ENCODE peak calls at places on chromosomes 4 and X, in nine cellular contexts. One of them, this sample, is unnamed.

GRCh38 chr4:32207456-32207855 is 1487.3 kb downstream of the PCDH7 start:
- DNase-seq in AG10803: no peak
- DNase-seq in NCI-H1105: no peak
- DNase-seq in astrocyte: no peak
- DNase-seq in kidney epithelial cell: no peak
- DNase-seq in osteocyte: no peak
- DNase-seq in stimulated activated CD8-positive, alpha-beta memory T cell treated with anti-CD3 and anti-CD28 coated beads, Interleukin-4, amount 100 ng/mL, for 48 hours: no peak
- DNase-seq in Panc1: no peak
- DNase-seq in IMR-90: no peak
- DNase-seq in this sample: no peak

GRCh38 chr4:84814100-84814750 is 152.3 kb downstream of the WDFY3 start:
- DNase-seq in stimulated activated CD8-positive, alpha-beta memory T cell treated with anti-CD3 and anti-CD28 coated beads, Interleukin-4, amount 100 ng/mL, for 48 hours: no peak
- DNase-seq in astrocyte: peak
- DNase-seq in AG10803: peak
- DNase-seq in IMR-90: peak
- DNase-seq in osteocyte: no peak
- DNase-seq in Panc1: peak
- DNase-seq in NCI-H1105: no peak
- DNase-seq in kidney epithelial cell: peak
- DNase-seq in this sample: no peak

GRCh38 chrX:2693123-2693438 is 2.0 kb downstream of the CD99 start:
- DNase-seq in astrocyte: no peak
- DNase-seq in stimulated activated CD8-positive, alpha-beta memory T cell treated with anti-CD3 and anti-CD28 coated beads, Interleukin-4, amount 100 ng/mL, for 48 hours: no peak
- DNase-seq in IMR-90: no peak
- DNase-seq in AG10803: no peak
- DNase-seq in NCI-H1105: no peak
- DNase-seq in Panc1: no peak
- DNase-seq in osteocyte: no peak
- DNase-seq in kidney epithelial cell: no peak
- DNase-seq in this sample: no peak

GRCh38 chr4:10100734-10101216 is 15.8 kb downstream of the WDR1 start:
- DNase-seq in AG10803: no peak
- DNase-seq in IMR-90: no peak
- DNase-seq in NCI-H1105: no peak
- DNase-seq in astrocyte: no peak
- DNase-seq in kidney epithelial cell: no peak
- DNase-seq in stimulated activated CD8-positive, alpha-beta memory T cell treated with anti-CD3 and anti-CD28 coated beads, Interleukin-4, amount 100 ng/mL, for 48 hours: no peak
- DNase-seq in Panc1: no peak
- DNase-seq in osteocyte: no peak
- DNase-seq in this sample: no peak

GRCh38 chrX:22396408-22396807 is 123.7 kb downstream of the CBLL2 start:
- DNase-seq in IMR-90: peak
- DNase-seq in stimulated activated CD8-positive, alpha-beta memory T cell treated with anti-CD3 and anti-CD28 coated beads, Interleukin-4, amount 100 ng/mL, for 48 hours: no peak
- DNase-seq in kidney epithelial cell: no peak
- DNase-seq in astrocyte: peak
- DNase-seq in Panc1: no peak
- DNase-seq in osteocyte: no peak
- DNase-seq in AG10803: no peak
- DNase-seq in NCI-H1105: no peak
- DNase-seq in this sample: no peak

GRCh38 chrX:19350831-19351447 is 7.2 kb downstream of the PDHA1 start:
- DNase-seq in astrocyte: no peak
- DNase-seq in NCI-H1105: no peak
- DNase-seq in osteocyte: no peak
- DNase-seq in kidney epithelial cell: no peak
- DNase-seq in IMR-90: no peak
- DNase-seq in Panc1: no peak
- DNase-seq in stimulated activated CD8-positive, alpha-beta memory T cell treated with anti-CD3 and anti-CD28 coated beads, Interleukin-4, amount 100 ng/mL, for 48 hours: no peak
- DNase-seq in AG10803: no peak
- DNase-seq in this sample: peak

GRCh38 chrX:119757979-119758681 is at the start of gene SOWAHD:
- DNase-seq in stimulated activated CD8-positive, alpha-beta memory T cell treated with anti-CD3 and anti-CD28 coated beads, Interleukin-4, amount 100 ng/mL, for 48 hours: no peak
- DNase-seq in osteocyte: peak
- DNase-seq in Panc1: no peak
- DNase-seq in NCI-H1105: peak
- DNase-seq in AG10803: no peak
- DNase-seq in IMR-90: no peak
- DNase-seq in astrocyte: no peak
- DNase-seq in kidney epithelial cell: no peak
- DNase-seq in this sample: peak

GRCh38 chr4:147994491-147995385 is 262.9 kb downstream of the ARHGAP10 start:
- DNase-seq in stimulated activated CD8-positive, alpha-beta memory T cell treated with anti-CD3 and anti-CD28 coated beads, Interleukin-4, amount 100 ng/mL, for 48 hours: no peak
- DNase-seq in kidney epithelial cell: no peak
- DNase-seq in AG10803: no peak
- DNase-seq in NCI-H1105: no peak
- DNase-seq in osteocyte: no peak
- DNase-seq in astrocyte: no peak
- DNase-seq in IMR-90: peak
- DNase-seq in Panc1: no peak
- DNase-seq in this sample: no peak

GRCh38 chrX:49059209-49060191 is 701 bp downstream of the CCDC120 start:
- DNase-seq in stimulated activated CD8-positive, alpha-beta memory T cell treated with anti-CD3 and anti-CD28 coated beads, Interleukin-4, amount 100 ng/mL, for 48 hours: no peak
- DNase-seq in AG10803: no peak
- DNase-seq in kidney epithelial cell: no peak
- DNase-seq in NCI-H1105: no peak
- DNase-seq in osteocyte: no peak
- DNase-seq in IMR-90: no peak
- DNase-seq in astrocyte: no peak
- DNase-seq in Panc1: no peak
- DNase-seq in this sample: no peak

GRCh38 chr4:87543835-87544461 is 14.8 kb upstream of the SPARCL1 start:
- DNase-seq in Panc1: no peak
- DNase-seq in stimulated activated CD8-positive, alpha-beta memory T cell treated with anti-CD3 and anti-CD28 coated beads, Interleukin-4, amount 100 ng/mL, for 48 hours: no peak
- DNase-seq in kidney epithelial cell: no peak
- DNase-seq in osteocyte: no peak
- DNase-seq in AG10803: peak
- DNase-seq in astrocyte: peak
- DNase-seq in NCI-H1105: no peak
- DNase-seq in IMR-90: peak
- DNase-seq in this sample: no peak

GRCh38 chrX:24838624-24839023 is 144.9 kb downstream of the POLA1 start:
- DNase-seq in osteocyte: no peak
- DNase-seq in stimulated activated CD8-positive, alpha-beta memory T cell treated with anti-CD3 and anti-CD28 coated beads, Interleukin-4, amount 100 ng/mL, for 48 hours: no peak
- DNase-seq in astrocyte: peak
- DNase-seq in NCI-H1105: no peak
- DNase-seq in IMR-90: peak
- DNase-seq in kidney epithelial cell: no peak
- DNase-seq in Panc1: no peak
- DNase-seq in AG10803: peak
- DNase-seq in this sample: no peak

GRCh38 chrX:124747295-124747694 is 400.9 kb downstream of the SH2D1A start:
- DNase-seq in stimulated activated CD8-positive, alpha-beta memory T cell treated with anti-CD3 and anti-CD28 coated beads, Interleukin-4, amount 100 ng/mL, for 48 hours: no peak
- DNase-seq in IMR-90: no peak
- DNase-seq in NCI-H1105: no peak
- DNase-seq in Panc1: no peak
- DNase-seq in osteocyte: no peak
- DNase-seq in AG10803: no peak
- DNase-seq in astrocyte: no peak
- DNase-seq in kidney epithelial cell: no peak
- DNase-seq in this sample: no peak

This sample was measured in activated CD4-positive, alpha-beta T cell treated with anti-CD3 and anti-CD28 coated beads, Interleukin-2, amount 50 U/mL, for 48 hours.